ENCODE peak calls at places on chromosome 2, in eight cellular contexts. One of them, this sample, is unnamed.

GRCh38 chr2:195818521-195818920 is 161.5 kb downstream of the SLC39A10 start:
- DNase-seq in neural progenitor cell: no peak
- DNase-seq in Peyer's patch: peak
- DNase-seq in left lung: no peak
- DNase-seq in kidney epithelial cell: no peak
- DNase-seq in body of pancreas: no peak
- DNase-seq in nephron progenitor cell: no peak
- DNase-seq in ascending aorta: no peak
- DNase-seq in this sample: no peak

GRCh38 chr2:98446850-98447249 is 2.2 kb downstream of the INPP4A start:
- DNase-seq in neural progenitor cell: no peak
- DNase-seq in Peyer's patch: no peak
- DNase-seq in left lung: no peak
- DNase-seq in kidney epithelial cell: no peak
- DNase-seq in body of pancreas: no peak
- DNase-seq in nephron progenitor cell: no peak
- DNase-seq in ascending aorta: no peak
- DNase-seq in this sample: no peak

GRCh38 chr2:8836979-8837794 is at the start of gene KIDINS220:
- DNase-seq in neural progenitor cell: peak
- DNase-seq in Peyer's patch: peak
- DNase-seq in left lung: peak
- DNase-seq in kidney epithelial cell: no peak
- DNase-seq in body of pancreas: peak
- DNase-seq in nephron progenitor cell: peak
- DNase-seq in ascending aorta: peak
- DNase-seq in this sample: peak

GRCh38 chr2:205776139-205776538 is 93.8 kb downstream of the NRP2 start:
- DNase-seq in neural progenitor cell: peak
- DNase-seq in Peyer's patch: peak
- DNase-seq in left lung: peak
- DNase-seq in kidney epithelial cell: no peak
- DNase-seq in body of pancreas: peak
- DNase-seq in nephron progenitor cell: peak
- DNase-seq in ascending aorta: no peak
- DNase-seq in this sample: peak

GRCh38 chr2:195683174-195683573 is 26.1 kb downstream of the SLC39A10 start:
- DNase-seq in neural progenitor cell: no peak
- DNase-seq in Peyer's patch: no peak
- DNase-seq in left lung: no peak
- DNase-seq in kidney epithelial cell: no peak
- DNase-seq in body of pancreas: no peak
- DNase-seq in nephron progenitor cell: no peak
- DNase-seq in ascending aorta: no peak
- DNase-seq in this sample: peak

GRCh38 chr2:191617589-191617988 is 60.3 kb upstream of the NABP1 start:
- DNase-seq in neural progenitor cell: no peak
- DNase-seq in Peyer's patch: peak
- DNase-seq in left lung: no peak
- DNase-seq in kidney epithelial cell: no peak
- DNase-seq in body of pancreas: no peak
- DNase-seq in nephron progenitor cell: no peak
- DNase-seq in ascending aorta: no peak
- DNase-seq in this sample: no peak

GRCh38 chr2:40964509-40964908 is 512.6 kb upstream of the SLC8A1 start:
- DNase-seq in neural progenitor cell: no peak
- DNase-seq in Peyer's patch: no peak
- DNase-seq in left lung: no peak
- DNase-seq in kidney epithelial cell: no peak
- DNase-seq in body of pancreas: no peak
- DNase-seq in nephron progenitor cell: no peak
- DNase-seq in ascending aorta: no peak
- DNase-seq in this sample: no peak

GRCh38 chr2:202599911-202600310 is 34.9 kb upstream of the FAM117B start:
- DNase-seq in neural progenitor cell: no peak
- DNase-seq in Peyer's patch: no peak
- DNase-seq in left lung: no peak
- DNase-seq in kidney epithelial cell: no peak
- DNase-seq in body of pancreas: no peak
- DNase-seq in nephron progenitor cell: no peak
- DNase-seq in ascending aorta: no peak
- DNase-seq in this sample: no peak

GRCh38 chr2:85975581-85975980 is 86.8 kb upstream of the ST3GAL5 start:
- DNase-seq in neural progenitor cell: no peak
- DNase-seq in Peyer's patch: no peak
- DNase-seq in left lung: no peak
- DNase-seq in kidney epithelial cell: no peak
- DNase-seq in body of pancreas: no peak
- DNase-seq in nephron progenitor cell: no peak
- DNase-seq in ascending aorta: no peak
- DNase-seq in this sample: no peak

GRCh38 chr2:240997141-240997855 is 1.1 kb upstream of the SNED1 start:
- DNase-seq in neural progenitor cell: no peak
- DNase-seq in Peyer's patch: peak
- DNase-seq in left lung: peak
- DNase-seq in kidney epithelial cell: no peak
- DNase-seq in body of pancreas: no peak
- DNase-seq in nephron progenitor cell: no peak
- DNase-seq in ascending aorta: no peak
- DNase-seq in this sample: no peak

GRCh38 chr2:44909831-44910230 is 31.7 kb upstream of the SIX3 start:
- DNase-seq in neural progenitor cell: no peak
- DNase-seq in Peyer's patch: no peak
- DNase-seq in left lung: no peak
- DNase-seq in kidney epithelial cell: no peak
- DNase-seq in body of pancreas: no peak
- DNase-seq in nephron progenitor cell: no peak
- DNase-seq in ascending aorta: no peak
- DNase-seq in this sample: no peak

GRCh38 chr2:184154438-184154837 is 443.9 kb upstream of the ZNF804A start:
- DNase-seq in neural progenitor cell: peak
- DNase-seq in Peyer's patch: no peak
- DNase-seq in left lung: no peak
- DNase-seq in kidney epithelial cell: peak
- DNase-seq in body of pancreas: no peak
- DNase-seq in nephron progenitor cell: no peak
- DNase-seq in ascending aorta: no peak
- DNase-seq in this sample: no peak

GRCh38 chr2:36672199-36672598 is 24.3 kb upstream of the VIT start:
- DNase-seq in neural progenitor cell: peak
- DNase-seq in Peyer's patch: no peak
- DNase-seq in left lung: no peak
- DNase-seq in kidney epithelial cell: no peak
- DNase-seq in body of pancreas: no peak
- DNase-seq in nephron progenitor cell: no peak
- DNase-seq in ascending aorta: no peak
- DNase-seq in this sample: peak

GRCh38 chr2:122535960-122536517 is 780.6 kb downstream of the TSN start:
- DNase-seq in neural progenitor cell: no peak
- DNase-seq in Peyer's patch: no peak
- DNase-seq in left lung: no peak
- DNase-seq in kidney epithelial cell: no peak
- DNase-seq in body of pancreas: no peak
- DNase-seq in nephron progenitor cell: no peak
- DNase-seq in ascending aorta: no peak
- DNase-seq in this sample: no peak

GRCh38 chr2:180291552-180292421 is 284.7 kb upstream of the CWC22 start:
- DNase-seq in neural progenitor cell: no peak
- DNase-seq in Peyer's patch: no peak
- DNase-seq in left lung: no peak
- DNase-seq in kidney epithelial cell: no peak
- DNase-seq in body of pancreas: no peak
- DNase-seq in nephron progenitor cell: no peak
- DNase-seq in ascending aorta: no peak
- DNase-seq in this sample: no peak

GRCh38 chr2:206481056-206481455 is 37.7 kb downstream of the ADAM23 start:
- DNase-seq in neural progenitor cell: no peak
- DNase-seq in Peyer's patch: no peak
- DNase-seq in left lung: no peak
- DNase-seq in kidney epithelial cell: no peak
- DNase-seq in body of pancreas: no peak
- DNase-seq in nephron progenitor cell: no peak
- DNase-seq in ascending aorta: no peak
- DNase-seq in this sample: no peak

GRCh38 chr2:197615033-197615652 is 60.2 kb downstream of the RFTN2 start:
- DNase-seq in neural progenitor cell: no peak
- DNase-seq in Peyer's patch: no peak
- DNase-seq in left lung: no peak
- DNase-seq in kidney epithelial cell: no peak
- DNase-seq in body of pancreas: no peak
- DNase-seq in nephron progenitor cell: no peak
- DNase-seq in ascending aorta: no peak
- DNase-seq in this sample: no peak
- TF ChIP-seq CTCF in neural progenitor cell: no peak
- TF ChIP-seq CTCF in Peyer's patch: no peak
- TF ChIP-seq CTCF in left lung: no peak
- TF ChIP-seq CTCF in kidney epithelial cell: no peak
- TF ChIP-seq CTCF in body of pancreas: no peak
- TF ChIP-seq CTCF in nephron progenitor cell: no peak
- TF ChIP-seq CTCF in ascending aorta: no peak
- TF ChIP-seq CTCF in this sample: no peak

GRCh38 chr2:154689158-154689557 is 9.3 kb upstream of the KCNJ3 start:
- DNase-seq in neural progenitor cell: no peak
- DNase-seq in Peyer's patch: no peak
- DNase-seq in left lung: no peak
- DNase-seq in kidney epithelial cell: no peak
- DNase-seq in body of pancreas: no peak
- DNase-seq in nephron progenitor cell: no peak
- DNase-seq in ascending aorta: no peak
- DNase-seq in this sample: no peak

GRCh38 chr2:154681741-154682140 is 16.8 kb upstream of the KCNJ3 start:
- DNase-seq in neural progenitor cell: no peak
- DNase-seq in Peyer's patch: no peak
- DNase-seq in left lung: no peak
- DNase-seq in kidney epithelial cell: no peak
- DNase-seq in body of pancreas: no peak
- DNase-seq in nephron progenitor cell: no peak
- DNase-seq in ascending aorta: no peak
- DNase-seq in this sample: no peak

GRCh38 chr2:154688373-154688772 is 10.1 kb upstream of the KCNJ3 start:
- DNase-seq in neural progenitor cell: no peak
- DNase-seq in Peyer's patch: no peak
- DNase-seq in left lung: no peak
- DNase-seq in kidney epithelial cell: no peak
- DNase-seq in body of pancreas: no peak
- DNase-seq in nephron progenitor cell: no peak
- DNase-seq in ascending aorta: no peak
- DNase-seq in this sample: no peak

GRCh38 chr2:154686162-154686561 is 12.3 kb upstream of the KCNJ3 start:
- DNase-seq in neural progenitor cell: no peak
- DNase-seq in Peyer's patch: no peak
- DNase-seq in left lung: no peak
- DNase-seq in kidney epithelial cell: no peak
- DNase-seq in body of pancreas: no peak
- DNase-seq in nephron progenitor cell: no peak
- DNase-seq in ascending aorta: no peak
- DNase-seq in this sample: peak
- TF ChIP-seq CTCF in neural progenitor cell: peak
- TF ChIP-seq CTCF in Peyer's patch: no peak
- TF ChIP-seq CTCF in left lung: no peak
- TF ChIP-seq CTCF in kidney epithelial cell: peak
- TF ChIP-seq CTCF in body of pancreas: no peak
- TF ChIP-seq CTCF in nephron progenitor cell: no peak
- TF ChIP-seq CTCF in ascending aorta: no peak
- TF ChIP-seq CTCF in this sample: peak

GRCh38 chr2:150487537-150488429 is at the start of gene RND3:
- DNase-seq in neural progenitor cell: peak
- DNase-seq in Peyer's patch: peak
- DNase-seq in left lung: peak
- DNase-seq in kidney epithelial cell: peak
- DNase-seq in body of pancreas: peak
- DNase-seq in nephron progenitor cell: peak
- DNase-seq in ascending aorta: peak
- DNase-seq in this sample: peak
- TF ChIP-seq CTCF in neural progenitor cell: peak
- TF ChIP-seq CTCF in Peyer's patch: no peak
- TF ChIP-seq CTCF in left lung: peak
- TF ChIP-seq CTCF in kidney epithelial cell: peak
- TF ChIP-seq CTCF in body of pancreas: peak
- TF ChIP-seq CTCF in nephron progenitor cell: peak
- TF ChIP-seq CTCF in ascending aorta: peak
- TF ChIP-seq CTCF in this sample: peak

GRCh38 chr2:162182395-162182794 is 30.3 kb upstream of the GCG start:
- DNase-seq in neural progenitor cell: no peak
- DNase-seq in Peyer's patch: no peak
- DNase-seq in left lung: no peak
- DNase-seq in kidney epithelial cell: no peak
- DNase-seq in body of pancreas: no peak
- DNase-seq in nephron progenitor cell: no peak
- DNase-seq in ascending aorta: no peak
- DNase-seq in this sample: peak
- TF ChIP-seq CTCF in neural progenitor cell: no peak
- TF ChIP-seq CTCF in Peyer's patch: no peak
- TF ChIP-seq CTCF in left lung: no peak
- TF ChIP-seq CTCF in kidney epithelial cell: no peak
- TF ChIP-seq CTCF in body of pancreas: no peak
- TF ChIP-seq CTCF in nephron progenitor cell: no peak
- TF ChIP-seq CTCF in ascending aorta: no peak
- TF ChIP-seq CTCF in this sample: no peak

This sample was measured in A673.